ENCODE peak calls at places on chromosome 19, in seven cellular contexts. One of them, this sample, is unnamed.

GRCh38 chr19:41870401-41870873 is 6.6 kb upstream of the CD79A start:
- DNase-seq in stomach: no peak
- DNase-seq in upper lobe of left lung: no peak
- DNase-seq in sigmoid colon: no peak
- DNase-seq in esophagus muscularis mucosa: no peak
- DNase-seq in transverse colon: no peak
- DNase-seq in A549: no peak
- DNase-seq in this sample: no peak

GRCh38 chr19:29704562-29705558 is 10.2 kb downstream of the C19orf12 start:
- DNase-seq in stomach: no peak
- DNase-seq in upper lobe of left lung: no peak
- DNase-seq in sigmoid colon: no peak
- DNase-seq in esophagus muscularis mucosa: no peak
- DNase-seq in transverse colon: no peak
- DNase-seq in A549: no peak
- DNase-seq in this sample: no peak

GRCh38 chr19:18438331-18439024 is 545 bp upstream of the ISYNA1 start:
- DNase-seq in stomach: no peak
- DNase-seq in upper lobe of left lung: peak; percentile 83
- DNase-seq in sigmoid colon: no peak
- DNase-seq in esophagus muscularis mucosa: no peak
- DNase-seq in transverse colon: no peak
- DNase-seq in A549: no peak
- DNase-seq in this sample: peak; percentile 86

GRCh38 chr19:41701401-41702075 is 6.9 kb upstream of the CEACAM5 start:
- DNase-seq in stomach: peak; percentile 31
- DNase-seq in upper lobe of left lung: no peak
- DNase-seq in sigmoid colon: peak; percentile 52
- DNase-seq in esophagus muscularis mucosa: peak; percentile 84
- DNase-seq in transverse colon: peak; percentile 70
- DNase-seq in A549: peak; percentile 58
- DNase-seq in this sample: no peak

GRCh38 chr19:39465956-39466747 is 14.5 kb upstream of the TIMM50 start:
- DNase-seq in stomach: no peak
- DNase-seq in upper lobe of left lung: no peak
- DNase-seq in sigmoid colon: no peak
- DNase-seq in esophagus muscularis mucosa: no peak
- DNase-seq in transverse colon: no peak
- DNase-seq in A549: no peak
- DNase-seq in this sample: no peak

GRCh38 chr19:52688335-52688734 is 46.5 kb downstream of the ZNF611 start:
- DNase-seq in stomach: no peak
- DNase-seq in upper lobe of left lung: no peak
- DNase-seq in sigmoid colon: no peak
- DNase-seq in esophagus muscularis mucosa: no peak
- DNase-seq in transverse colon: no peak
- DNase-seq in A549: no peak
- DNase-seq in this sample: no peak

GRCh38 chr19:41018736-41019290 is 27.7 kb downstream of the CYP2B6 start:
- DNase-seq in stomach: no peak
- DNase-seq in upper lobe of left lung: no peak
- DNase-seq in sigmoid colon: no peak
- DNase-seq in esophagus muscularis mucosa: peak; percentile 72
- DNase-seq in transverse colon: no peak
- DNase-seq in A549: no peak
- DNase-seq in this sample: no peak

GRCh38 chr19:41000310-41000737 is 9.2 kb downstream of the CYP2B6 start:
- DNase-seq in stomach: peak; percentile 61
- DNase-seq in upper lobe of left lung: no peak
- DNase-seq in sigmoid colon: no peak
- DNase-seq in esophagus muscularis mucosa: no peak
- DNase-seq in transverse colon: peak; percentile 48
- DNase-seq in A549: peak; percentile 28
- DNase-seq in this sample: no peak

GRCh38 chr19:41226053-41226873 is 7.2 kb downstream of the AXL start:
- DNase-seq in stomach: peak; percentile 62
- DNase-seq in upper lobe of left lung: peak; percentile 94
- DNase-seq in sigmoid colon: peak; percentile 90
- DNase-seq in esophagus muscularis mucosa: no peak
- DNase-seq in transverse colon: peak; percentile 77
- DNase-seq in A549: peak; percentile 97
- DNase-seq in this sample: peak; percentile 85

GRCh38 chr19:18975011-18975410 is 34.0 kb upstream of the HOMER3 start:
- DNase-seq in stomach: no peak
- DNase-seq in upper lobe of left lung: no peak
- DNase-seq in sigmoid colon: no peak
- DNase-seq in esophagus muscularis mucosa: no peak
- DNase-seq in transverse colon: no peak
- DNase-seq in A549: no peak
- DNase-seq in this sample: no peak

GRCh38 chr19:47891622-47891922 is 5.5 kb upstream of the SULT2A1 start:
- DNase-seq in stomach: no peak
- DNase-seq in upper lobe of left lung: no peak
- DNase-seq in sigmoid colon: peak; percentile 5
- DNase-seq in esophagus muscularis mucosa: no peak
- DNase-seq in transverse colon: no peak
- DNase-seq in A549: no peak
- DNase-seq in this sample: no peak

GRCh38 chr19:47896019-47896418 is 9.9 kb upstream of the SULT2A1 start:
- DNase-seq in stomach: no peak
- DNase-seq in upper lobe of left lung: no peak
- DNase-seq in sigmoid colon: peak; percentile 0
- DNase-seq in esophagus muscularis mucosa: no peak
- DNase-seq in transverse colon: no peak
- DNase-seq in A549: no peak
- DNase-seq in this sample: no peak

GRCh38 chr19:47890865-47891621 is 4.9 kb upstream of the SULT2A1 start:
- DNase-seq in stomach: no peak
- DNase-seq in upper lobe of left lung: no peak
- DNase-seq in sigmoid colon: peak; percentile 7
- DNase-seq in esophagus muscularis mucosa: no peak
- DNase-seq in transverse colon: no peak
- DNase-seq in A549: no peak
- DNase-seq in this sample: no peak

GRCh38 chr19:47895165-47895782 is 9.2 kb upstream of the SULT2A1 start:
- DNase-seq in stomach: no peak
- DNase-seq in upper lobe of left lung: no peak
- DNase-seq in sigmoid colon: peak; percentile 1
- DNase-seq in esophagus muscularis mucosa: no peak
- DNase-seq in transverse colon: no peak
- DNase-seq in A549: no peak
- DNase-seq in this sample: no peak

GRCh38 chr19:47891923-47892666 is 6.0 kb upstream of the SULT2A1 start:
- DNase-seq in stomach: peak; percentile 41
- DNase-seq in upper lobe of left lung: no peak
- DNase-seq in sigmoid colon: peak; percentile 5
- DNase-seq in esophagus muscularis mucosa: no peak
- DNase-seq in transverse colon: no peak
- DNase-seq in A549: no peak
- DNase-seq in this sample: no peak
- TF ChIP-seq EP300 in stomach: no peak
- TF ChIP-seq EP300 in upper lobe of left lung: no peak
- TF ChIP-seq EP300 in sigmoid colon: no peak
- TF ChIP-seq EP300 in esophagus muscularis mucosa: no peak
- TF ChIP-seq EP300 in transverse colon: no peak
- TF ChIP-seq EP300 in A549: no peak
- TF ChIP-seq EP300 in this sample: no peak

DNA sequence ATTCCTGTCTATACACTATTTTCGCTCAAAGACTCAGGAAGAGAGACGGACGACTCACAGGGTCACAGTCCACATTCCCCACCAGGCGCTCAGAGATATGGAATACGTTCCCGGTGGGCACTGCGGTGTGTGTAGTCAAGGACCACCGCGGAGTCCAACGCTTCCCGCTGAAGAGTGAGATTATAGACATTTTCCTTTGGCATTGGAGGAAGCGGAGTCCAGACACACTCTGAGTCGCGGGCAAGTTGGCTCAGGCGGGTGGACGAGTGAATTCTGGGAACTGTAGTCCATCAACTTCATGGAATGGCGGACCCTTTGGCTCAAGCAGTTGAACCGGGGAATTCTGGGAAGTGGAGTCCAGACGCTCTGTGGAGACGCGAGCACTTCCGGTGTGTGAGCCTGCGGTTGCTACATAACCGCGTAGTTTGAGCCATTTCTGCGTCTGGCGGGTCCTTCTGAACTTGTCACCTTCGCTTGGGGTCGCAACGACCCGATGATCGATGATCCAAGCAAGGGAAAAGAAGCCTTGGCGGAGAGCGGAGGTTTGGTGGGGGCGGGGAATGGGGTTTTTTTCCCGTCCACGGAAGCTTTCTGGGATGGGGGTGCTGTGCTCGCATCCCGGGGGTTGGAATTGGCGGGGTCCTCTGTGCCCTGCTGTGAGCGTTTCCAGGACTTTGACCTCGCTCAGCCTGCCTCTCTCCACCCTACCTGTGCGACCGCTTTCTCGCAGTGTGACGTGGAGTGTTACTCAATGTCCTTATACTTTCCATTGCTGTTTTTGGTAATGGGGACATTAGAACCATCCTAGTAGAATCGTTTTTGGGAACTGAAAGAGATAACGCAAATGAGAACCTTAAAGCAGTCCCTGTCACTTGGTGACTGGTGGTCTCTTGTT is at the start of gene ZNF230:
- DNase-seq in stomach: peak; percentile 90
- DNase-seq in upper lobe of left lung: peak; percentile 24
- DNase-seq in sigmoid colon: peak; percentile 96
- DNase-seq in esophagus muscularis mucosa: peak; percentile 96
- DNase-seq in transverse colon: peak; percentile 93
- DNase-seq in A549: peak; percentile 97
- DNase-seq in this sample: peak; percentile 93
- TF ChIP-seq EP300 in stomach: no peak
- TF ChIP-seq EP300 in upper lobe of left lung: no peak
- TF ChIP-seq EP300 in sigmoid colon: no peak
- TF ChIP-seq EP300 in esophagus muscularis mucosa: no peak
- TF ChIP-seq EP300 in transverse colon: no peak
- TF ChIP-seq EP300 in A549: no peak
- TF ChIP-seq EP300 in this sample: no peak

DNA sequence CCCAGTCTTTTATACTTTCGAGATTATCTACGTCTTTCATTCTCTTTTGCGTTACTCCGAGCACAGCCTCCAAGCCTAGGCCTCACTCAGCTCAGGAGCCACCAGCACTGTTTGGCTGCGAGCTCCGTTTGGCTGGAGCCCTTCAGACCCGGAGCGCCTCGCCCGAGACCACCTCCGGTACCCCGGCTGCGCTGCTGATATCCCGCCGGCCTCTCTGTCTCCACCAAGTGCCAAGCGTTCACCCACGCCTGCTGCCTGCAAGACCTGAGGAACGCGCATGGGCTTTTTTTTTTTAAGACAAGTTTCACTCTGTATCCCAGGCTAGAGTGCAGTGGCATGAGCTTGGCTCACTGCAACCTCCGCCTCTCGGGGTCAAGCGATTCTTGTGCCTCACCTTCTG is 14.1 kb upstream of the ZNF177 start:
- DNase-seq in stomach: no peak
- DNase-seq in upper lobe of left lung: peak; percentile 41
- DNase-seq in sigmoid colon: no peak
- DNase-seq in esophagus muscularis mucosa: no peak
- DNase-seq in transverse colon: no peak
- DNase-seq in A549: no peak
- DNase-seq in this sample: no peak
- TF ChIP-seq EP300 in stomach: no peak
- TF ChIP-seq EP300 in upper lobe of left lung: no peak
- TF ChIP-seq EP300 in sigmoid colon: no peak
- TF ChIP-seq EP300 in esophagus muscularis mucosa: no peak
- TF ChIP-seq EP300 in transverse colon: no peak
- TF ChIP-seq EP300 in A549: no peak
- TF ChIP-seq EP300 in this sample: no peak

GRCh38 chr19:55670280-55671053 is 4.6 kb upstream of the EPN1 start:
- DNase-seq in stomach: no peak
- DNase-seq in upper lobe of left lung: peak; percentile 87
- DNase-seq in sigmoid colon: peak; percentile 85
- DNase-seq in esophagus muscularis mucosa: no peak
- DNase-seq in transverse colon: no peak
- DNase-seq in A549: no peak
- DNase-seq in this sample: no peak
- TF ChIP-seq EP300 in stomach: no peak
- TF ChIP-seq EP300 in upper lobe of left lung: no peak
- TF ChIP-seq EP300 in sigmoid colon: no peak
- TF ChIP-seq EP300 in esophagus muscularis mucosa: no peak
- TF ChIP-seq EP300 in transverse colon: no peak
- TF ChIP-seq EP300 in A549: no peak
- TF ChIP-seq EP300 in this sample: no peak

GRCh38 chr19:53867225-53868090 is at the start of gene MYADM:
- DNase-seq in stomach: peak; percentile 99
- DNase-seq in upper lobe of left lung: peak; percentile 100
- DNase-seq in sigmoid colon: peak; percentile 100
- DNase-seq in esophagus muscularis mucosa: peak; percentile 100
- DNase-seq in transverse colon: peak; percentile 100
- DNase-seq in A549: peak; percentile 99
- DNase-seq in this sample: peak; percentile 99
- TF ChIP-seq EP300 in stomach: no peak
- TF ChIP-seq EP300 in upper lobe of left lung: peak; percentile 56
- TF ChIP-seq EP300 in sigmoid colon: no peak
- TF ChIP-seq EP300 in esophagus muscularis mucosa: no peak
- TF ChIP-seq EP300 in transverse colon: peak; percentile 85
- TF ChIP-seq EP300 in A549: no peak
- TF ChIP-seq EP300 in this sample: peak; percentile 84

GRCh38 chr19:43575156-43575950 is at the start of the genes PINLYP and XRCC1:
- DNase-seq in stomach: peak; percentile 98
- DNase-seq in upper lobe of left lung: peak; percentile 99
- DNase-seq in sigmoid colon: peak; percentile 99
- DNase-seq in esophagus muscularis mucosa: peak; percentile 99
- DNase-seq in transverse colon: peak; percentile 98
- DNase-seq in A549: peak; percentile 100
- DNase-seq in this sample: peak; percentile 99
- TF ChIP-seq EP300 in stomach: peak; percentile 23
- TF ChIP-seq EP300 in upper lobe of left lung: peak; percentile 53
- TF ChIP-seq EP300 in sigmoid colon: no peak
- TF ChIP-seq EP300 in esophagus muscularis mucosa: no peak
- TF ChIP-seq EP300 in transverse colon: no peak
- TF ChIP-seq EP300 in A549: no peak
- TF ChIP-seq EP300 in this sample: no peak

GRCh38 chr19:49869484-49870308 is 2.3 kb upstream of the PNKP start:
- DNase-seq in stomach: peak; percentile 96
- DNase-seq in upper lobe of left lung: peak; percentile 95
- DNase-seq in sigmoid colon: peak; percentile 98
- DNase-seq in esophagus muscularis mucosa: peak; percentile 99
- DNase-seq in transverse colon: peak; percentile 97
- DNase-seq in A549: peak; percentile 99
- DNase-seq in this sample: peak; percentile 97
- TF ChIP-seq EP300 in stomach: no peak
- TF ChIP-seq EP300 in upper lobe of left lung: no peak
- TF ChIP-seq EP300 in sigmoid colon: no peak
- TF ChIP-seq EP300 in esophagus muscularis mucosa: no peak
- TF ChIP-seq EP300 in transverse colon: no peak
- TF ChIP-seq EP300 in A549: no peak
- TF ChIP-seq EP300 in this sample: no peak

This sample was measured in ovary.